ENCODE peak calls at places on chromosomes 1 and 21, in four cellular contexts. Q is colonic mucosa, Y is T-helper 1 cell, L is NCI-H510A treated with DMSO at 0.1 percent for 48 hours. I is an unnamed sample.
A peak's percentile ranks its signal among the peaks of the same experiment; 100 is the strongest.

GRCh38 chr1:27605796-27606707 is 2.1 kb upstream of the AHDC1 start:
- DNase-seq in Q (peak; percentile 69), Y (peak; percentile 43), L (peak; percentile 66), I (no peak)

GRCh38 chr1:25148673-25149300 is 83.5 kb downstream of the SYF2 start:
- DNase-seq in Q (peak; percentile 31), Y (no peak), L (no peak), I (peak; percentile 9)

GRCh38 chr1:45569962-45570581 is 13.8 kb upstream of the NASP start:
- DNase-seq in Q (peak; percentile 77), Y (peak; percentile 48), L (peak; percentile 82), I (peak; percentile 68)

GRCh38 chr1:217311766-217312165 is 319.1 kb downstream of the GPATCH2 start:
- DNase-seq in Q (no peak), Y (no peak), L (no peak), I (peak; percentile 29)

GRCh38 chr1:96366516-96366915 is 355.1 kb upstream of the PTBP2 start:
- DNase-seq in Q (no peak), Y (no peak), L (no peak), I (no peak)

GRCh38 chr1:20100632-20101355 is 18.5 kb downstream of the PLA2G2D start:
- DNase-seq in Q (peak; percentile 49), Y (no peak), L (peak; percentile 85), I (peak; percentile 36)

GRCh38 chr1:65503427-65503826 is 83.0 kb downstream of the LEPR start:
- DNase-seq in Q (no peak), Y (no peak), L (no peak), I (no peak)

GRCh38 chr1:26285366-26286063 is 5.6 kb downstream of the SH3BGRL3 start:
- DNase-seq in Q (peak; percentile 65), Y (no peak), L (no peak), I (no peak)

GRCh38 chr1:108871050-108871724 is 5.6 kb upstream of the GPSM2 start:
- DNase-seq in Q (no peak), Y (no peak), L (no peak), I (no peak)

GRCh38 chr1:181133441-181133951 is 45.0 kb downstream of the IER5 start:
- DNase-seq in Q (no peak), Y (no peak), L (peak; percentile 21), I (no peak)

GRCh38 chr1:94422115-94422820 is 4.1 kb downstream of the ABCD3 start:
- DNase-seq in Q (no peak), Y (no peak), L (no peak), I (no peak)

GRCh38 chr1:171739646-171740045 is 2.2 kb downstream of the VAMP4 start:
- DNase-seq in Q (no peak), Y (no peak), L (no peak), I (no peak)

GRCh38 chr1:3384407-3384806 is 70.1 kb upstream of the ARHGEF16 start:
- DNase-seq in Q (no peak), Y (no peak), L (no peak), I (no peak)

GRCh38 chr1:201170533-201171062 is 16.3 kb upstream of the TMEM9 start:
- DNase-seq in Q (peak; percentile 98), Y (peak; percentile 66), L (peak; percentile 97), I (peak; percentile 86)

GRCh38 chr1:7374761-7375160 is 396.3 kb upstream of the VAMP3 start:
- DNase-seq in Q (no peak), Y (no peak), L (no peak), I (no peak)

GRCh38 chr21:36981049-36981391 is 14.6 kb upstream of the HLCS start:
- DNase-seq in Q (no peak), Y (no peak), L (no peak), I (no peak)

GRCh38 chr1:227741166-227741870 is 6.1 kb downstream of the SNAP47 start:
- DNase-seq in Q (peak; percentile 14), Y (no peak), L (no peak), I (no peak)

GRCh38 chr1:244383278-244383884 is 68.3 kb downstream of the ADSS2 start:
- DNase-seq in Q (no peak), Y (no peak), L (no peak), I (no peak)

GRCh38 chr1:53739109-53739681 is at the start of gene GLIS1:
- DNase-seq in Q (peak; percentile 81), Y (peak; percentile 8), L (peak; percentile 75), I (peak; percentile 76)

GRCh38 chr1:224894915-224895314 is 34.6 kb upstream of the DNAH14 start:
- DNase-seq in Q (no peak), Y (no peak), L (peak; percentile 4), I (no peak)

GRCh38 chr1:153978274-153978909 is 918 bp upstream of the JTB start:
- DNase-seq in Q (no peak), Y (no peak), L (no peak), I (no peak)

GRCh38 chr1:22600071-22600816 is 36.2 kb upstream of the C1QA start:
- DNase-seq in Q (peak; percentile 31), Y (no peak), L (no peak), I (no peak)

GRCh38 chr1:97368296-97368695 is 552.5 kb downstream of the DPYD start:
- DNase-seq in Q (no peak), Y (no peak), L (no peak), I (no peak)

GRCh38 chr1:40868051-40868723 is 6.0 kb upstream of the CITED4 start:
- DNase-seq in Q (no peak), Y (no peak), L (peak; percentile 77), I (peak; percentile 65)

GRCh38 chr1:91831132-91831930 is 54.6 kb downstream of the TGFBR3 start:
- DNase-seq in Q (peak; percentile 72), Y (no peak), L (no peak), I (no peak)

GRCh38 chr1:46612937-46613660 is 3.5 kb downstream of the MOB3C start:
- DNase-seq in Q (no peak), Y (no peak), L (no peak), I (no peak)

GRCh38 chr1:16369821-16370220 is 2.8 kb downstream of the SZRD1 start:
- DNase-seq in Q (no peak), Y (no peak), L (no peak), I (no peak)

GRCh38 chr1:231318568-231318967 is 19.1 kb downstream of the EXOC8 start:
- DNase-seq in Q (no peak), Y (no peak), L (no peak), I (no peak)

GRCh38 chr1:229273507-229274232 is 2.8 kb downstream of the RAB4A start:
- DNase-seq in Q (peak; percentile 49), Y (no peak), L (no peak), I (no peak)

GRCh38 chr1:33242652-33243051 is 13.6 kb upstream of the ZNF362 start:
- DNase-seq in Q (no peak), Y (no peak), L (no peak), I (no peak)

GRCh38 chr1:25123551-25123950 is 108.8 kb downstream of the SYF2 start:
- DNase-seq in Q (no peak), Y (no peak), L (no peak), I (no peak)

GRCh38 chr1:154479764-154480421 is 22.1 kb upstream of the TDRD10 start:
- DNase-seq in Q (peak; percentile 83), Y (peak; percentile 9), L (peak; percentile 82), I (peak; percentile 81)

GRCh38 chr1:6794164-6794563 is 8.9 kb downstream of the CAMTA1 start:
- DNase-seq in Q (no peak), Y (no peak), L (peak; percentile 85), I (no peak)

GRCh38 chr1:153515504-153516394 is 20.0 kb downstream of the S100A6 start:
- DNase-seq in Q (peak; percentile 93), Y (no peak), L (peak; percentile 73), I (no peak)